ENCODE peak calls at places on chromosomes 1 and 21, in seven cellular contexts. K is brain microvascular endothelial cell, O is heart left ventricle, V is AG09309, E is GM13977, L is body of pancreas, X is gastrocnemius medialis. I is an unnamed sample.

GRCh38 chr21:41641821-41642368 is 125.0 kb downstream of the RIPK4 start:
- DNase-seq in K (peak; percentile 89), O (peak; percentile 63), V (peak; percentile 87), E (no peak), L (peak; percentile 43), X (peak; percentile 49), I (peak; percentile 96)

GRCh38 chr1:168498159-168498609 is 45.6 kb downstream of the XCL2 start:
- DNase-seq in K (no peak), O (no peak), V (peak; percentile 11), E (no peak), L (no peak), X (no peak), I (peak; percentile 6)

GRCh38 chr1:54219688-54220003 is 19.7 kb downstream of the MRPL37 start:
- DNase-seq in K (no peak), O (no peak), V (no peak), E (no peak), L (no peak), X (no peak), I (peak; percentile 43)

GRCh38 chr1:39023140-39023539 is 3.0 kb upstream of the NDUFS5 start:
- DNase-seq in K (no peak), O (no peak), V (no peak), E (no peak), L (no peak), X (no peak), I (no peak)

GRCh38 chr1:235946570-235946981 is 79.9 kb upstream of the LYST start:
- DNase-seq in K (peak; percentile 74), O (no peak), V (peak; percentile 40), E (no peak), L (no peak), X (no peak), I (peak; percentile 43)

GRCh38 chr1:85650645-85651044 is 57.6 kb downstream of the ZNHIT6 start:
- DNase-seq in K (no peak), O (no peak), V (no peak), E (no peak), L (no peak), X (no peak), I (no peak)

GRCh38 chr1:210792703-210793102 is 341.2 kb downstream of the KCNH1 start:
- DNase-seq in K (peak; percentile 53), O (no peak), V (peak; percentile 50), E (no peak), L (no peak), X (no peak), I (peak; percentile 81)

GRCh38 chr1:160711528-160712311 is at the start of gene CD48:
- DNase-seq in K (no peak), O (no peak), V (no peak), E (no peak), L (no peak), X (no peak), I (no peak)

GRCh38 chr21:42353623-42354022 is 2.8 kb upstream of the TFF2 start:
- DNase-seq in K (no peak), O (no peak), V (no peak), E (no peak), L (no peak), X (no peak), I (no peak)

GRCh38 chr1:241411056-241411775 is 54.2 kb upstream of the RGS7 start:
- DNase-seq in K (no peak), O (no peak), V (peak; percentile 84), E (no peak), L (no peak), X (no peak), I (peak; percentile 71)

GRCh38 chr1:58932820-58933598 is 149.2 kb upstream of the JUN start:
- DNase-seq in K (peak; percentile 67), O (no peak), V (peak; percentile 66), E (no peak), L (peak; percentile 85), X (peak; percentile 59), I (peak; percentile 78)

GRCh38 chr21:42691901-42692559 is 38.6 kb downstream of the PDE9A start:
- DNase-seq in K (no peak), O (no peak), V (no peak), E (no peak), L (no peak), X (no peak), I (no peak)

GRCh38 chr1:183291802-183292515 is 105.9 kb downstream of the LAMC2 start:
- DNase-seq in K (peak; percentile 22), O (no peak), V (no peak), E (no peak), L (no peak), X (no peak), I (peak; percentile 27)

GRCh38 chr1:153663211-153663610 is 4.7 kb downstream of the SNAPIN start:
- DNase-seq in K (peak; percentile 51), O (no peak), V (no peak), E (no peak), L (no peak), X (no peak), I (peak; percentile 36)

GRCh38 chr1:77889671-77890070 is 1.2 kb downstream of the NEXN start:
- DNase-seq in K (peak; percentile 60), O (peak; percentile 44), V (peak; percentile 43), E (no peak), L (peak; percentile 56), X (peak; percentile 41), I (peak; percentile 63)

GRCh38 chr1:222798111-222798510 is 16.7 kb upstream of the DISP1 start:
- DNase-seq in K (no peak), O (no peak), V (no peak), E (no peak), L (no peak), X (no peak), I (peak; percentile 37)

GRCh38 chr1:29835486-29836273 is 599.4 kb downstream of the PTPRU start:
- DNase-seq in K (no peak), O (no peak), V (no peak), E (no peak), L (no peak), X (no peak), I (no peak)

GRCh38 chr21:43703068-43703880 is 15.7 kb upstream of the PDXK start:
- DNase-seq in K (peak; percentile 69), O (peak; percentile 82), V (no peak), E (no peak), L (peak; percentile 79), X (no peak), I (peak; percentile 17)

GRCh38 chr1:13760921-13761320 is 60.9 kb downstream of the PRDM2 start:
- DNase-seq in K (no peak), O (no peak), V (no peak), E (no peak), L (no peak), X (no peak), I (no peak)

GRCh38 chr1:81155131-81155530 is 645.6 kb upstream of the ADGRL2 start:
- DNase-seq in K (peak; percentile 64), O (no peak), V (no peak), E (no peak), L (no peak), X (no peak), I (peak; percentile 68)

GRCh38 chr1:110380667-110381283 is 10.1 kb downstream of the SLC16A4 start:
- DNase-seq in K (peak; percentile 44), O (no peak), V (peak; percentile 79), E (no peak), L (no peak), X (no peak), I (no peak)

GRCh38 chr1:43285269-43285986 is at the start of gene C1orf210:
- DNase-seq in K (no peak), O (peak; percentile 5), V (no peak), E (no peak), L (peak; percentile 97), X (no peak), I (no peak)
- TF ChIP-seq CTCF in K (no peak), O (no peak), V (no peak), E (no peak), L (peak; percentile 72), X (no peak), I (no peak)

DNA sequence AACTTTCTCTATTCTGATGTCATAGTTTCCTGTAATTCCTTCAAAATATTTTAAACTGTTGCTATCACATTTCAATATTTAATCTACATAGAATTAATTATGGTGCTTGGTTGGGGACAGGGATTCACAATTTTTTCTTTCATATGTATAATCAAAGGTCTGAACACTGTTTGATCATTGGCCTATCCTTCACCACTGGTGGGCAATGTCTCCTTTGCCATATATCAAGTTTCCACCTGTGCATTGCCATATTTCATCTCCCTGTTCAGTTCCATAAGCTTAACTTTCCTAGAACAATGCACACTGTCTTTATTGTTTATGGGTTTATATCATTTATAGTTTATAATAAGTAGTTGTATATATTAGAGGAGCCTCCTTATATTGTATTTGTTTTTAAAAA is 374.9 kb upstream of the PTBP2 start:
- DNase-seq in K (no peak), O (no peak), V (no peak), E (no peak), L (no peak), X (no peak), I (no peak)
- TF ChIP-seq CTCF in K (peak; percentile 13), O (no peak), V (peak; percentile 14), E (no peak), L (no peak), X (no peak), I (no peak)

GRCh38 chr1:15272782-15273127 is 25.7 kb downstream of the FHAD1 start:
- DNase-seq in K (no peak), O (no peak), V (no peak), E (no peak), L (no peak), X (no peak), I (no peak)
- TF ChIP-seq CTCF in K (no peak), O (no peak), V (no peak), E (no peak), L (no peak), X (peak; percentile 4), I (peak; percentile 56)

GRCh38 chr1:62038594-62039284 is 155.9 kb upstream of the L1TD1 start:
- DNase-seq in K (no peak), O (no peak), V (no peak), E (no peak), L (no peak), X (no peak), I (no peak)
- TF ChIP-seq CTCF in K (peak; percentile 43), O (no peak), V (no peak), E (no peak), L (no peak), X (no peak), I (peak; percentile 26)